ENCODE peak calls at places on chromosomes 4 and X, in ten cellular contexts. I is CD4-positive, alpha-beta memory T cell; B is PC-3; V is heart right ventricle; X is heart left ventricle; Q is A549; H is ovary; S is neural progenitor cell; R is SJSA1; F is OCI-LY7. L is an unnamed sample.
A peak's percentile ranks its signal among the peaks of the same experiment; 100 is the strongest.

GRCh38 chr4:147530723-147531122 is 49.8 kb downstream of the EDNRA start:
- DNase-seq in B (no peak), V (no peak), Q (no peak), H (no peak), S (no peak), I (no peak), R (peak; percentile 31), X (no peak), F (no peak), L (no peak)

GRCh38 chrX:17033225-17033624 is 86.8 kb downstream of the REPS2 start:
- DNase-seq in S (no peak), F (no peak), I (no peak), R (no peak), H (no peak), Q (no peak), V (no peak), B (no peak), X (no peak), L (no peak)

GRCh38 chrX:110146521-110146920 is 143.6 kb downstream of the TMEM164 start:
- DNase-seq in B (peak; percentile 72), X (no peak), F (peak; percentile 38), V (no peak), H (peak; percentile 63), I (peak; percentile 35), S (peak; percentile 64), Q (peak; percentile 52), R (peak; percentile 25), L (no peak)

GRCh38 chrX:47579537-47579936 is 2.7 kb upstream of the TIMP1 start:
- DNase-seq in H (no peak), F (no peak), V (no peak), R (peak; percentile 53), I (no peak), B (peak; percentile 75), S (no peak), Q (peak; percentile 42), X (no peak), L (no peak)

GRCh38 chr4:170591076-170591475 is 501.3 kb upstream of the AADAT start:
- DNase-seq in Q (no peak), X (no peak), B (no peak), I (no peak), F (no peak), S (no peak), H (no peak), V (no peak), R (no peak), L (no peak)

GRCh38 chrX:6021316-6022091 is 207.2 kb downstream of the NLGN4X start:
- DNase-seq in Q (peak; percentile 23), R (peak; percentile 5), I (peak; percentile 1), H (peak; percentile 29), V (no peak), X (no peak), F (peak; percentile 35), B (peak; percentile 58), S (peak; percentile 57), L (no peak)

GRCh38 chrX:15674514-15674898 is 9.9 kb upstream of the CLTRN start:
- DNase-seq in X (peak; percentile 99), H (peak; percentile 98), R (no peak), S (peak; percentile 92), I (no peak), Q (peak; percentile 97), B (peak; percentile 94), V (peak; percentile 87), F (peak; percentile 92), L (peak; percentile 89)

GRCh38 chr4:182871616-182872015 is 45.6 kb downstream of the DCTD start:
- DNase-seq in X (no peak), R (no peak), V (no peak), I (no peak), S (no peak), B (no peak), F (no peak), Q (no peak), H (no peak), L (no peak)

GRCh38 chrX:10360121-10360520 is 203.3 kb downstream of the CLCN4 start:
- DNase-seq in S (peak; percentile 2), F (no peak), X (no peak), V (peak; percentile 18), R (no peak), I (no peak), H (no peak), Q (no peak), B (no peak), L (no peak)

GRCh38 chr4:3160325-3160915 is 85.9 kb downstream of the HTT start:
- DNase-seq in H (no peak), Q (no peak), X (no peak), F (no peak), B (no peak), V (no peak), R (no peak), S (no peak), I (no peak), L (no peak)

GRCh38 chrX:44971674-44972073 is 98.7 kb downstream of the KDM6A start:
- DNase-seq in R (no peak), V (no peak), F (no peak), B (no peak), I (no peak), S (no peak), Q (no peak), H (no peak), X (peak; percentile 29), L (no peak)
- H3K9me3 ChIP-seq in R (no peaks in the 10 kb centered on the region), V (peaks cover 32% of the 10 kb centered on the region), F (no peaks in the 10 kb centered on the region), B (no peaks in the 10 kb centered on the region), I (no peaks in the 10 kb centered on the region), S (no peaks in the 10 kb centered on the region), Q (peaks cover 4% of the 10 kb centered on the region), H (peaks cover 5% of the 10 kb centered on the region), X (peaks cover 30% of the 10 kb centered on the region), L (no peaks in the 10 kb centered on the region)

DNA sequence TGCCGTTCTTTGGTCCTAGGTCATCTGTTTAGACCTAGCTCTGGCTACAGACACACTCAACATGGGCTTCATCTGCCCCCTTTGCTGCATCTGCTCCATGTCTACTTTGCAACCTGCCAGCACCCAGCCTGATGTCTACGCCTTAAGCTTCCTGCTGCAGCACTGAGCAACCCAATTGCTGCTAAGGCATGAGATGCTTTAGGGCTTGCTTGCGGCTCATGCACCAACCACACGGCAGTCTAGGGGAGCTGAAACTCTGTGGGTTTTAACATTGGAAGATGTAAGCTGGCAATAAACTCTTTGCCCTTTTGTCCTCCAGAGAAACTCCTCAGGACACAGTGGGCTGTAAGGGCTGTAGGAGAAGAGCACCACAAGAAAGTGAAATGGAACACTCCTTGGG is 11.7 kb upstream of the CLNK start:
- DNase-seq in B (no peak), Q (no peak), I (no peak), X (no peak), S (no peak), R (no peak), F (no peak), H (no peak), V (no peak), L (no peak)
- H3K27ac ChIP-seq in B (no peak overlapping the region), Q (no peak overlapping the region), I (no peak overlapping the region), X (no peak overlapping the region), S (no peak overlapping the region), R (no peak overlapping the region), F (no peak overlapping the region), H (no peak overlapping the region), V (no peak overlapping the region), L (no peak overlapping the region)

GRCh38 chrX:146854281-146854680 is 39.7 kb upstream of the CXorf51A start:
- DNase-seq in X (no peak), H (no peak), V (no peak), Q (no peak), R (no peak), I (no peak), F (no peak), B (no peak), S (no peak), L (no peak)
- H3K9me3 ChIP-seq in X (no peaks in the 10 kb centered on the region), H (no peaks in the 10 kb centered on the region), V (no peaks in the 10 kb centered on the region), Q (no peaks in the 10 kb centered on the region), R (no peaks in the 10 kb centered on the region), I (no peaks in the 10 kb centered on the region), F (no peaks in the 10 kb centered on the region), B (no peaks in the 10 kb centered on the region), S (peaks cover 9% of the 10 kb centered on the region), L (no peaks in the 10 kb centered on the region)

GRCh38 chr4:87500107-87500462 is 29.1 kb downstream of the SPARCL1 start:
- DNase-seq in H (no peak), I (no peak), R (no peak), F (no peak), X (no peak), S (no peak), Q (no peak), V (no peak), B (no peak), L (no peak)
- H3K27ac ChIP-seq in H (no peak overlapping the region), I (no peak overlapping the region), R (no peak overlapping the region), F (no peak overlapping the region), X (peak overlapping the region; percentile 41), S (no peak overlapping the region), Q (no peak overlapping the region), V (peak overlapping the region; percentile 67), B (no peak overlapping the region), L (peak overlapping the region; percentile 58)

GRCh38 chr4:34138385-34138784 is 2105.9 kb downstream of the ARAP2 start:
- DNase-seq in Q (no peak), B (peak; percentile 2), I (no peak), H (no peak), X (no peak), V (no peak), F (no peak), S (no peak), R (no peak), L (no peak)
- H3K9me3 ChIP-seq in Q (no peaks in the 10 kb centered on the region), B (no peaks in the 10 kb centered on the region), I (no peaks in the 10 kb centered on the region), H (no peaks in the 10 kb centered on the region), X (no peaks in the 10 kb centered on the region), V (peaks cover 20% of the 10 kb centered on the region), F (no peaks in the 10 kb centered on the region), S (no peaks in the 10 kb centered on the region), R (no peaks in the 10 kb centered on the region), L (no peaks in the 10 kb centered on the region)

DNA sequence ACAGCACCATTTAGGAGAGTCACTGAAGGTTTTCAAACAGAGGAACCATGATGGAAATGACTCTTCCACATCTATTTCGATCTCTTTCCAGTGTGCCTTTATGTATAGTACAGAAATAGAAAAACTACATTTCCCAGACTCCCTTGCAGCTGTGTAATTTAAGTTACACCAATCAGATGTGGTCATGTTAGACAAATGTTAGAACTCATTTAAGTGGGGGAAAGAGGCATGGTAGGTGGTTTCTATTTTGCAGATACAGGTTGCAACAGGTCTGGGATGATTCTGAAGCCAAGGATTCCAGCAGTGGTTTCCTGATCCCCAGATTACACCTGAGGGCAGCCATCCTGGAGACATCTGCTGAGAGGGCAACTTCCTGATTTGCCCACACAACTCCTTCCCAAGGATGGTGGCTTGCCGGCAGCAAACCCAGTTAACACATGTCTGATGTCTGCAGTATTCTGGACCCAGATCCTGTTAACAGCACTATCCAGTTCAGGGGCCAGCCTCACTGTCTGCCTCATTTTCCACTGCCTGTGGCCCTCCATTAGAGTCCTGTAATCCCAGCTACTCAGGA is 38.7 kb upstream of the PDK3 start:
- DNase-seq in H (no peak), F (peak; percentile 25), V (no peak), S (peak; percentile 25), I (peak; percentile 26), R (no peak), Q (peak; percentile 2), B (peak; percentile 39), X (no peak), L (no peak)
- H3K27ac ChIP-seq in H (no peak overlapping the region), F (no peak overlapping the region), V (no peak overlapping the region), S (no peak overlapping the region), I (no peak overlapping the region), R (no peak overlapping the region), Q (no peak overlapping the region), B (no peak overlapping the region), X (no peak overlapping the region), L (no peak overlapping the region)

L was measured in gastrocnemius medialis.